ENCODE peak calls at places on chromosomes 2 and 18, in five cellular contexts. One of them, this sample, is unnamed.

GRCh38 chr18:10147199-10147598 is 233.4 kb downstream of the VAPA start:
- DNase-seq in ovary: no peak
- DNase-seq in sigmoid colon: no peak
- DNase-seq in H1: no peak
- DNase-seq in A549: no peak
- DNase-seq in this sample: no peak

GRCh38 chr2:16626497-16626896 is 39.1 kb downstream of the CYRIA start:
- DNase-seq in H1: no peak
- DNase-seq in ovary: no peak
- DNase-seq in A549: no peak
- DNase-seq in sigmoid colon: no peak
- DNase-seq in this sample: no peak

GRCh38 chr2:10584242-10584753 is 105.5 kb downstream of the NOL10 start:
- DNase-seq in A549: peak; percentile 77
- DNase-seq in ovary: no peak
- DNase-seq in H1: no peak
- DNase-seq in sigmoid colon: no peak
- DNase-seq in this sample: no peak

GRCh38 chr18:50143891-50144290 is 51.1 kb downstream of the MYO5B start:
- DNase-seq in A549: no peak
- DNase-seq in sigmoid colon: no peak
- DNase-seq in H1: no peak
- DNase-seq in ovary: no peak
- DNase-seq in this sample: no peak

GRCh38 chr2:205704101-205704741 is 21.9 kb downstream of the NRP2 start:
- DNase-seq in sigmoid colon: peak; percentile 78
- DNase-seq in ovary: no peak
- DNase-seq in H1: no peak
- DNase-seq in A549: peak; percentile 44
- DNase-seq in this sample: no peak

GRCh38 chr2:115165529-115166109 is 723.2 kb downstream of the DPP10 start:
- DNase-seq in ovary: no peak
- DNase-seq in H1: no peak
- DNase-seq in sigmoid colon: no peak
- DNase-seq in A549: peak; percentile 36
- DNase-seq in this sample: peak; percentile 34

GRCh38 chr2:73979021-73979420 is 5.7 kb upstream of the TET3 start:
- DNase-seq in sigmoid colon: no peak
- DNase-seq in ovary: no peak
- DNase-seq in H1: no peak
- DNase-seq in A549: no peak
- DNase-seq in this sample: no peak

GRCh38 chr2:134402385-134402784 is 148.5 kb downstream of the MGAT5 start:
- DNase-seq in H1: no peak
- DNase-seq in sigmoid colon: peak; percentile 76
- DNase-seq in ovary: no peak
- DNase-seq in A549: no peak
- DNase-seq in this sample: no peak

GRCh38 chr18:49761771-49762170 is 51.6 kb downstream of the ACAA2 start:
- DNase-seq in H1: no peak
- DNase-seq in A549: no peak
- DNase-seq in ovary: no peak
- DNase-seq in sigmoid colon: no peak
- DNase-seq in this sample: no peak

GRCh38 chr2:58606799-58607198 is 365.7 kb upstream of the FANCL start:
- DNase-seq in sigmoid colon: no peak
- DNase-seq in A549: no peak
- DNase-seq in ovary: no peak
- DNase-seq in H1: no peak
- DNase-seq in this sample: no peak

GRCh38 chr2:228690681-228691080 is 509.2 kb upstream of the SPHKAP start:
- DNase-seq in A549: no peak
- DNase-seq in ovary: no peak
- DNase-seq in H1: no peak
- DNase-seq in sigmoid colon: no peak
- DNase-seq in this sample: no peak

GRCh38 chr2:23519334-23519651 is 134.3 kb downstream of the KLHL29 start:
- DNase-seq in A549: no peak
- DNase-seq in H1: no peak
- DNase-seq in sigmoid colon: no peak
- DNase-seq in ovary: no peak
- DNase-seq in this sample: no peak

GRCh38 chr2:171347158-171347557 is 86.6 kb downstream of the METTL8 start:
- DNase-seq in ovary: no peak
- DNase-seq in H1: no peak
- DNase-seq in A549: no peak
- DNase-seq in sigmoid colon: no peak
- DNase-seq in this sample: no peak

GRCh38 chr2:64359176-64359891 is 94.6 kb upstream of the LGALSL start:
- DNase-seq in H1: no peak
- DNase-seq in A549: no peak
- DNase-seq in sigmoid colon: no peak
- DNase-seq in ovary: no peak
- DNase-seq in this sample: no peak

GRCh38 chr18:59516356-59517155 is 157.5 kb upstream of the LMAN1 start:
- DNase-seq in A549: peak; percentile 60
- DNase-seq in sigmoid colon: peak; percentile 79
- DNase-seq in ovary: peak; percentile 58
- DNase-seq in H1: no peak
- DNase-seq in this sample: peak; percentile 45

GRCh38 chr2:96806468-96807126 is 9.5 kb upstream of the CNNM3 start:
- DNase-seq in H1: no peak
- DNase-seq in ovary: no peak
- DNase-seq in A549: no peak
- DNase-seq in sigmoid colon: peak; percentile 29
- DNase-seq in this sample: no peak

GRCh38 chr2:12262681-12263436 is 453.9 kb upstream of the TRIB2 start:
- DNase-seq in A549: no peak
- DNase-seq in H1: no peak
- DNase-seq in sigmoid colon: peak; percentile 77
- DNase-seq in ovary: peak; percentile 46
- DNase-seq in this sample: no peak

GRCh38 chr2:54559593-54560145 is 103.5 kb downstream of the SPTBN1 start:
- DNase-seq in H1: no peak
- DNase-seq in sigmoid colon: peak; percentile 82
- DNase-seq in A549: peak; percentile 65
- DNase-seq in ovary: no peak
- DNase-seq in this sample: peak; percentile 65

GRCh38 chr2:19488009-19488691 is 129.7 kb upstream of the OSR1 start:
- DNase-seq in A549: peak; percentile 86
- DNase-seq in H1: no peak
- DNase-seq in ovary: no peak
- DNase-seq in sigmoid colon: no peak
- DNase-seq in this sample: no peak

GRCh38 chr2:120346667-120347358 is 877 bp downstream of the INHBB start:
- DNase-seq in H1: peak; percentile 63
- DNase-seq in ovary: peak; percentile 30
- DNase-seq in A549: peak; percentile 38
- DNase-seq in sigmoid colon: no peak
- DNase-seq in this sample: peak; percentile 66

GRCh38 chr18:80252136-80252535 is 4.8 kb upstream of the PARD6G start:
- DNase-seq in A549: no peak
- DNase-seq in ovary: no peak
- DNase-seq in H1: no peak
- DNase-seq in sigmoid colon: no peak
- DNase-seq in this sample: no peak

GRCh38 chr2:38740851-38741541 is 10.2 kb downstream of the SRSF7 start:
- DNase-seq in A549: peak; percentile 61
- DNase-seq in ovary: peak; percentile 38
- DNase-seq in sigmoid colon: no peak
- DNase-seq in H1: no peak
- DNase-seq in this sample: peak; percentile 50

GRCh38 chr2:11577101-11577883 is 43.4 kb downstream of the GREB1 start:
- DNase-seq in sigmoid colon: peak; percentile 54
- DNase-seq in H1: no peak
- DNase-seq in A549: no peak
- DNase-seq in ovary: no peak
- DNase-seq in this sample: no peak

GRCh38 chr2:120134263-120134662 is 88.9 kb downstream of the TMEM185B start:
- DNase-seq in A549: peak; percentile 78
- DNase-seq in H1: no peak
- DNase-seq in sigmoid colon: no peak
- DNase-seq in ovary: no peak
- DNase-seq in this sample: no peak

GRCh38 chr2:173090291-173090877 is 14.7 kb downstream of the MAP3K20 start:
- DNase-seq in A549: peak; percentile 52
- DNase-seq in sigmoid colon: no peak
- DNase-seq in ovary: no peak
- DNase-seq in H1: no peak
- DNase-seq in this sample: no peak

GRCh38 chr18:22169011-22169888 is at the start of gene GATA6:
- DNase-seq in H1: peak; percentile 87
- DNase-seq in A549: peak; percentile 85
- DNase-seq in sigmoid colon: peak; percentile 89
- DNase-seq in ovary: peak; percentile 94
- DNase-seq in this sample: peak; percentile 69

GRCh38 chr2:36921984-36922383 is 44.4 kb downstream of the STRN start:
- DNase-seq in A549: no peak
- DNase-seq in sigmoid colon: no peak
- DNase-seq in ovary: no peak
- DNase-seq in H1: no peak
- DNase-seq in this sample: no peak

GRCh38 chr2:238138331-238139102 is at the start of gene KLHL30:
- DNase-seq in A549: no peak
- DNase-seq in ovary: no peak
- DNase-seq in H1: no peak
- DNase-seq in sigmoid colon: no peak
- DNase-seq in this sample: no peak

GRCh38 chr2:215619989-215620388 is 184.1 kb upstream of the FN1 start:
- DNase-seq in H1: no peak
- DNase-seq in sigmoid colon: no peak
- DNase-seq in ovary: no peak
- DNase-seq in A549: peak; percentile 74
- DNase-seq in this sample: no peak

GRCh38 chr2:216316743-216317142 is 55.5 kb downstream of the MARCHF4 start:
- DNase-seq in ovary: no peak
- DNase-seq in A549: peak; percentile 83
- DNase-seq in sigmoid colon: no peak
- DNase-seq in H1: no peak
- DNase-seq in this sample: no peak

DNA sequence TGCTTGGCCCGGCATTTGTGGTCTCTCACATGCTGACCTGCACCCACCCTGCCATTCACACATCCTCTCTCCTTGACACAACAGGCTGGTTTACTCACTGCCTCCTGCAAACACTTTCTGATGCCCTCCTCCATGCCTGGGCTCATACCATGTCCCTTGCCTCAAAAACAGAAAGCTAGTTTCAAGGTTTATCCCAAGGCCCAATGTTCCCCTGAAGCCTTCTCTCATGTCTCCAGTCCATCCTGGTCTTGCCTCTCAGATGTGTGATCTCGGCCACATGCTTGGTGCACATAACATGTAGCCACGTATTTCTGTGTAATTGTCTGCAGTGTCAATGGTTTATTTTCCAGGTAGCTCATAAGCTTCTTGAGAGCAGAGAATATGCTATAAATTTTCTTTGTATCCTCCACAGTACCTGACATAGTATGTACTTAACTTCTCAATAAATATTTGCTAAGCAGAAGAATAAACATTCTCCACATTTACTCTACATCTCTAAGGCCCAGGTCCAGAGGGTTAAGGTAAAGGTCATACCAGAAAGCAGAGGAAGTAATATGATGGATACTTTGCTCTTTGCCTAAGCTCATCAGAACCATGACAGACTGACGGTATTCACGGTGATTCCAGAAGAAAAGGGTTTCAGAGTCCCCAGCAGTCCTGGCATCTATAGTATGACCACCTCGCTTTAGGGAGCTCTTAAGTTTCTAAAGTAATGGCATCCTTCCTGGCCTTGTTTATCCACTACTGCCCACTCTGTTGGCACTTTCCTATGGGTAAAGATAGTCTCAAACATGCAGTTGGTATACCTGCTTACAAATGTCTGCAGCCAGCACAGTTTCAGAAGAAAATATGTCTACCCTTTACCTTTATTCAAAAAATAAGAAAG is 163.4 kb upstream of the ZFP36L2 start:
- DNase-seq in A549: peak; percentile 32
- DNase-seq in sigmoid colon: no peak
- DNase-seq in ovary: no peak
- DNase-seq in H1: no peak
- DNase-seq in this sample: no peak
- TF ChIP-seq EP300 in A549: no peak
- TF ChIP-seq EP300 in sigmoid colon: no peak
- TF ChIP-seq EP300 in ovary: no peak
- TF ChIP-seq EP300 in H1: no peak
- TF ChIP-seq EP300 in this sample: no peak

GRCh38 chr2:159882069-159882468 is 84.1 kb upstream of the CD302 start:
- DNase-seq in ovary: no peak
- DNase-seq in sigmoid colon: no peak
- DNase-seq in A549: no peak
- DNase-seq in H1: no peak
- DNase-seq in this sample: peak; percentile 33
- TF ChIP-seq EP300 in ovary: no peak
- TF ChIP-seq EP300 in sigmoid colon: no peak
- TF ChIP-seq EP300 in A549: no peak
- TF ChIP-seq EP300 in H1: no peak
- TF ChIP-seq EP300 in this sample: no peak

GRCh38 chr2:8851811-8852560 is 14.6 kb upstream of the KIDINS220 start:
- DNase-seq in A549: no peak
- DNase-seq in sigmoid colon: no peak
- DNase-seq in H1: no peak
- DNase-seq in ovary: no peak
- DNase-seq in this sample: no peak
- TF ChIP-seq EP300 in A549: no peak
- TF ChIP-seq EP300 in sigmoid colon: no peak
- TF ChIP-seq EP300 in H1: no peak
- TF ChIP-seq EP300 in ovary: no peak
- TF ChIP-seq EP300 in this sample: no peak

GRCh38 chr2:66506265-66506664 is 71.3 kb downstream of the MEIS1 start:
- DNase-seq in A549: no peak
- DNase-seq in H1: no peak
- DNase-seq in ovary: no peak
- DNase-seq in sigmoid colon: no peak
- DNase-seq in this sample: no peak

GRCh38 chr2:66512626-66513025 is 77.7 kb downstream of the MEIS1 start:
- DNase-seq in A549: no peak
- DNase-seq in ovary: no peak
- DNase-seq in H1: no peak
- DNase-seq in sigmoid colon: no peak
- DNase-seq in this sample: no peak

GRCh38 chr2:66508358-66509071 is 73.6 kb downstream of the MEIS1 start:
- DNase-seq in A549: no peak
- DNase-seq in H1: no peak
- DNase-seq in ovary: no peak
- DNase-seq in sigmoid colon: no peak
- DNase-seq in this sample: peak; percentile 34

GRCh38 chr2:66509326-66509811 is 74.4 kb downstream of the MEIS1 start:
- DNase-seq in A549: no peak
- DNase-seq in sigmoid colon: no peak
- DNase-seq in ovary: no peak
- DNase-seq in H1: no peak
- DNase-seq in this sample: no peak

DNA sequence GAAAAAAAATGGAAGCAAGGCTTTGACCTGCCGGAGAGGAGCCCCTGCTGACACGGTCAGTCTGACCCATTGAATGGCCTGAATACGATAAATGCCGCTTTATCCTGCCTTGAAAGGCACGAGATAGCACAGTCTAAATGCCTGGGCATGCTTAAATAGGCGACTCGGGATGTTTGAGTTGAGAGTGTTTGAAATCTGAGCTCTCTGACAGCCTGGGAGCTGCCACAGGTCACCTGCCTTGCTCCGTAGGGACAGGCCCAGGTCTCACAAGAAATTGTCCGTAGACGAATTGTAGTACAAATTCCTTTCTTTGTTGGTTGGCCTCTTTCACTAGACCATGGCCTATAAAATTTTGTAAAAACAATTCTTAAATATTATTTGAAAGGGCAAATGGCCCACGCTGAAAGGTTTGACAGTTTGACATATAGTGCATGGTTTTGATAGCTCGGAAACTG is 72.8 kb downstream of the MEIS1 start:
- DNase-seq in sigmoid colon: no peak
- DNase-seq in ovary: no peak
- DNase-seq in A549: no peak
- DNase-seq in H1: peak; percentile 59
- DNase-seq in this sample: no peak
- TF ChIP-seq EP300 in sigmoid colon: no peak
- TF ChIP-seq EP300 in ovary: no peak
- TF ChIP-seq EP300 in A549: no peak
- TF ChIP-seq EP300 in H1: no peak
- TF ChIP-seq EP300 in this sample: no peak